ENCODE peak calls at places on chromosome 15, in ten cellular contexts. A is NCI-H2029; F is RWPE1; R is stimulated activated CD4-positive, alpha-beta T cell treated with anti-CD3 and anti-CD28 coated beads, Interleukin-1b, Interleukin-23, amount 100 ng/mL, for 24 hours; I is progenitor cell of endocrine pancreas; M is aorta; U is cerebellar nuclear complex; C is thoracic aorta; E is NCI-H460; G is ureter. S is an unnamed sample.

GRCh38 chr15:70856884-70857546 is 3.1 kb upstream of the LARP6 start:
- DNase-seq in A (no peak), R (no peak), I (no peak), G (peak), U (no peak), M (peak), E (peak), F (peak), C (peak), S (peak)

GRCh38 chr15:60859996-60860494 is 369.1 kb downstream of the RORA start:
- DNase-seq in C (no peak), U (no peak), G (no peak), M (no peak), F (no peak), A (no peak), I (no peak), E (no peak), R (no peak), S (no peak)

GRCh38 chr15:36301931-36302330 is 277.5 kb upstream of the CDIN1 start:
- DNase-seq in A (no peak), R (no peak), I (no peak), M (no peak), E (no peak), F (no peak), U (no peak), C (no peak), G (no peak), S (no peak)

GRCh38 chr15:74451861-74452835 is 8.8 kb downstream of the UBL7 start:
- DNase-seq in F (no peak), M (no peak), G (no peak), A (no peak), I (no peak), E (no peak), U (no peak), C (no peak), R (no peak), S (no peak)

GRCh38 chr15:78216276-78217229 is 17.8 kb downstream of the ACSBG1 start:
- DNase-seq in E (no peak), M (no peak), I (no peak), F (peak), G (peak), U (no peak), C (no peak), A (peak), R (no peak), S (peak)

GRCh38 chr15:69118089-69118488 is 42.3 kb upstream of the GLCE start:
- DNase-seq in I (no peak), M (no peak), C (no peak), U (no peak), G (no peak), A (no peak), E (no peak), R (no peak), F (no peak), S (no peak)

GRCh38 chr15:98727115-98728040 is 79.0 kb downstream of the IGF1R start:
- DNase-seq in C (peak), E (peak), U (no peak), I (peak), R (no peak), G (peak), F (peak), M (peak), A (no peak), S (peak)

GRCh38 chr15:64334530-64334929 is 21.4 kb downstream of the CSNK1G1 start:
- DNase-seq in C (no peak), E (no peak), M (no peak), U (no peak), R (no peak), G (no peak), F (no peak), I (no peak), A (no peak), S (no peak)

GRCh38 chr15:48541659-48542334 is 103.7 kb downstream of the FBN1 start:
- DNase-seq in U (no peak), C (no peak), A (no peak), F (peak), R (no peak), E (no peak), G (no peak), M (peak), I (no peak), S (no peak)

GRCh38 chr15:57025264-57025939 is 107.0 kb downstream of the TCF12 start:
- DNase-seq in A (no peak), R (no peak), F (peak), C (no peak), I (no peak), U (no peak), G (no peak), M (no peak), E (peak), S (no peak)

GRCh38 chr15:70831094-70831911 is 22.7 kb downstream of the LARP6 start:
- DNase-seq in C (no peak), A (no peak), F (no peak), U (no peak), M (no peak), R (no peak), G (no peak), I (no peak), E (no peak), S (peak)

GRCh38 chr15:32802296-32802936 is 84.6 kb downstream of the GREM1 start:
- DNase-seq in F (no peak), E (no peak), U (no peak), M (no peak), R (no peak), G (no peak), C (no peak), A (no peak), I (no peak), S (no peak)

GRCh38 chr15:78192826-78193594 is 41.4 kb downstream of the ACSBG1 start:
- DNase-seq in E (no peak), I (no peak), G (no peak), M (no peak), F (no peak), R (no peak), U (no peak), C (no peak), A (no peak), S (peak)

GRCh38 chr15:59532770-59533379 is 78.7 kb upstream of the GCNT3 start:
- DNase-seq in F (peak), R (no peak), M (no peak), C (no peak), E (peak), I (peak), U (no peak), A (peak), G (no peak), S (no peak)

GRCh38 chr15:66955871-66956585 is 109.4 kb upstream of the SMAD3 start:
- DNase-seq in F (peak), R (no peak), E (no peak), M (no peak), I (no peak), U (no peak), G (no peak), C (no peak), A (no peak), S (no peak)

GRCh38 chr15:29675791-29676301 is 146.4 kb downstream of the TJP1 start:
- DNase-seq in U (no peak), E (no peak), C (no peak), R (no peak), G (no peak), I (no peak), F (no peak), M (no peak), A (no peak), S (no peak)

GRCh38 chr15:79923068-79923514 is 26.3 kb upstream of the MTHFS start:
- DNase-seq in E (peak), U (no peak), M (peak), A (peak), C (no peak), R (peak), F (peak), I (peak), G (peak), S (peak)

GRCh38 chr15:65920825-65921309 is 51.6 kb downstream of the RAB11A start:
- DNase-seq in I (no peak), A (no peak), U (no peak), M (no peak), G (no peak), C (no peak), E (no peak), F (no peak), R (no peak), S (no peak)

GRCh38 chr15:85003593-85004312 is 22.1 kb downstream of the PDE8A start:
- DNase-seq in R (no peak), I (no peak), G (no peak), U (no peak), A (no peak), E (no peak), M (peak), C (no peak), F (no peak), S (no peak)

GRCh38 chr15:39887832-39888231 is 32.2 kb downstream of the GPR176 start:
- DNase-seq in F (peak), A (no peak), G (no peak), R (no peak), C (no peak), M (no peak), E (peak), I (no peak), U (no peak), S (no peak)

GRCh38 chr15:71443538-71443937 is 328.3 kb downstream of the THSD4 start:
- DNase-seq in G (peak), I (peak), U (no peak), R (peak), E (peak), A (no peak), C (no peak), M (peak), F (peak), S (no peak)

GRCh38 chr15:81133782-81134461 is at the start of gene CFAP161:
- DNase-seq in C (peak), E (no peak), G (peak), U (no peak), R (peak), F (peak), A (peak), I (peak), M (peak), S (no peak)

GRCh38 chr15:100763764-100764750 is 115.6 kb upstream of the ALDH1A3 start:
- DNase-seq in E (no peak), G (no peak), I (no peak), U (no peak), M (no peak), C (no peak), F (no peak), R (no peak), A (no peak), S (peak)

GRCh38 chr15:45112143-45112591 is 1.8 kb downstream of the DUOX2 start:
- DNase-seq in G (no peak), R (no peak), M (no peak), F (no peak), A (no peak), U (no peak), E (no peak), C (no peak), I (no peak), S (no peak)

GRCh38 chr15:101025116-101025885 is 106.1 kb downstream of the LRRK1 start:
- DNase-seq in C (no peak), R (no peak), M (peak), I (no peak), A (no peak), E (no peak), G (peak), U (no peak), F (no peak), S (peak)

GRCh38 chr15:32718822-32719716 is 1.3 kb downstream of the GREM1 start:
- DNase-seq in I (peak), R (no peak), F (no peak), C (no peak), E (no peak), M (no peak), A (peak), U (no peak), G (no peak), S (no peak)

GRCh38 chr15:63250312-63250965 is 27.0 kb upstream of the APH1B start:
- DNase-seq in F (peak), C (no peak), I (no peak), E (no peak), R (no peak), M (no peak), U (no peak), A (no peak), G (no peak), S (no peak)

GRCh38 chr15:80159811-80160569 is 7.2 kb downstream of the FAH start:
- DNase-seq in R (no peak), G (no peak), E (no peak), A (no peak), C (no peak), U (no peak), M (no peak), I (no peak), F (no peak), S (no peak)

S was measured in cardiac septum.